ENCODE peak calls at places on chromosomes 12 and 14, in six cellular contexts. B is fibroblast of the aortic adventitia, J is A549, K is fibroblast of lung, H is fibroblast of villous mesenchyme, Y is ovary. M is an unnamed sample.

GRCh38 chr12:50078281-50078680 is 6.9 kb upstream of the SMARCD1 start:
- DNase-seq in B (no peak), J (no peak), K (no peak), H (no peak), Y (no peak), M (no peak)

GRCh38 chr12:96249196-96250118 is 55.3 kb downstream of the ELK3 start:
- DNase-seq in B (peak; percentile 47), J (no peak), K (peak; percentile 64), H (peak; percentile 83), Y (no peak), M (no peak)

GRCh38 chr12:104506691-104507401 is 50.1 kb downstream of the CHST11 start:
- DNase-seq in B (no peak), J (no peak), K (no peak), H (no peak), Y (no peak), M (no peak)

GRCh38 chr12:70920251-70920851 is at the start of gene PTPRR:
- DNase-seq in B (peak; percentile 1), J (no peak), K (no peak), H (no peak), Y (no peak), M (no peak)

GRCh38 chr14:95456281-95456680 is 60.2 kb downstream of the SYNE3 start:
- DNase-seq in B (no peak), J (no peak), K (no peak), H (no peak), Y (no peak), M (no peak)

GRCh38 chr14:54483848-54484247 is 4.9 kb downstream of the GMFB start:
- DNase-seq in B (no peak), J (no peak), K (no peak), H (no peak), Y (no peak), M (no peak)

GRCh38 chr14:105528859-105529505 is 2.6 kb downstream of the TMEM121 start:
- DNase-seq in B (no peak), J (no peak), K (no peak), H (no peak), Y (no peak), M (peak; percentile 55)

GRCh38 chr12:95646781-95647184 is 95.5 kb upstream of the USP44 start:
- DNase-seq in B (peak; percentile 88), J (no peak), K (peak; percentile 83), H (peak; percentile 63), Y (no peak), M (no peak)

GRCh38 chr12:64674367-64674922 is 64.2 kb downstream of the RASSF3 start:
- DNase-seq in B (no peak), J (no peak), K (no peak), H (no peak), Y (no peak), M (peak; percentile 41)

GRCh38 chr14:51020024-51020710 is 74.7 kb downstream of the TRIM9 start:
- DNase-seq in B (no peak), J (no peak), K (peak; percentile 81), H (no peak), Y (no peak), M (peak; percentile 17)

GRCh38 chr12:67415473-67415872 is 146.3 kb downstream of the CAND1 start:
- DNase-seq in B (peak; percentile 71), J (peak; percentile 34), K (peak; percentile 37), H (peak; percentile 56), Y (no peak), M (peak; percentile 28)

GRCh38 chr14:23294734-23295561 is 7.7 kb downstream of the PPP1R3E start:
- DNase-seq in B (peak; percentile 55), J (peak; percentile 55), K (peak; percentile 24), H (peak; percentile 62), Y (peak; percentile 49), M (peak; percentile 70)

GRCh38 chr14:69948311-69948710 is 69.1 kb downstream of the SMOC1 start:
- DNase-seq in B (no peak), J (no peak), K (no peak), H (no peak), Y (no peak), M (no peak)

GRCh38 chr14:32047791-32048190 is 29.3 kb upstream of the ARHGAP5 start:
- DNase-seq in B (no peak), J (no peak), K (peak; percentile 64), H (no peak), Y (no peak), M (no peak)

GRCh38 chr12:57224973-57225679 is 4.4 kb upstream of the SHMT2 start:
- DNase-seq in B (no peak), J (no peak), K (no peak), H (no peak), Y (peak; percentile 29), M (peak; percentile 65)

GRCh38 chr14:100725587-100726387 is 905 bp upstream of the DLK1 start:
- DNase-seq in B (no peak), J (no peak), K (no peak), H (no peak), Y (no peak), M (no peak)

GRCh38 chr12:61095131-61095530 is 1165.1 kb upstream of the USP15 start:
- DNase-seq in B (no peak), J (no peak), K (peak; percentile 30), H (no peak), Y (no peak), M (no peak)

GRCh38 chr12:117671734-117672133 is 297.1 kb downstream of the KSR2 start:
- DNase-seq in B (no peak), J (peak; percentile 73), K (peak; percentile 28), H (no peak), Y (no peak), M (peak; percentile 30)

DNA sequence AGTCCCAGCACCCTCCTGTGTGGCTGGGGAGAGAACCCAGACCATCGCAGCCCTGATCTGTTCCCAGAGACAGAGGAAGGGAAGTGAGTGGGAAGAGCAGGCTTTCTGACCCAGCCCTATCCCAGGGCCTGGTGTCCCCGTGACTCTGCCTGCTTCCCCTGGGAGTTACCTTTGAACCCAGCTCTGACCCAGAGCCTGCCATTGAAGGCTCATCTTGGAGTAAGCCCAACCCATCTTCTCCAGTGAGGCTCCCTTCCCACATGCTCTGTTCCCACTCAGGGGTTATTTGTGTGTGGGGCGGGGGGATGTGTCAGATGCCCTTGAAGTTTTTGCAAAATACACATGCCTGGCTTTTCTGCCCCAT is 6.0 kb downstream of the TMEM63C start:
- DNase-seq in B (no peak), J (no peak), K (no peak), H (no peak), Y (no peak), M (no peak)
- H3K4me3 ChIP-seq in B (no peak overlapping the region), J (no peak overlapping the region), K (no peak overlapping the region), H (no peak overlapping the region), Y (no peak overlapping the region), M (no peak overlapping the region)

GRCh38 chr12:22935090-22935489 is 310.1 kb downstream of the ETNK1 start:
- DNase-seq in B (no peak), J (no peak), K (no peak), H (no peak), Y (no peak), M (no peak)

GRCh38 chr12:22938323-22938722 is 313.4 kb downstream of the ETNK1 start:
- DNase-seq in B (no peak), J (no peak), K (no peak), H (no peak), Y (no peak), M (no peak)

GRCh38 chr12:22935501-22935900 is 310.5 kb downstream of the ETNK1 start:
- DNase-seq in B (no peak), J (peak; percentile 11), K (no peak), H (peak; percentile 20), Y (no peak), M (no peak)
- H3K4me3 ChIP-seq in B (no peak overlapping the region), J (peak overlapping the region; percentile 38), K (peak overlapping the region; percentile 6), H (no peak overlapping the region), Y (no peak overlapping the region), M (no peak overlapping the region)

DNA sequence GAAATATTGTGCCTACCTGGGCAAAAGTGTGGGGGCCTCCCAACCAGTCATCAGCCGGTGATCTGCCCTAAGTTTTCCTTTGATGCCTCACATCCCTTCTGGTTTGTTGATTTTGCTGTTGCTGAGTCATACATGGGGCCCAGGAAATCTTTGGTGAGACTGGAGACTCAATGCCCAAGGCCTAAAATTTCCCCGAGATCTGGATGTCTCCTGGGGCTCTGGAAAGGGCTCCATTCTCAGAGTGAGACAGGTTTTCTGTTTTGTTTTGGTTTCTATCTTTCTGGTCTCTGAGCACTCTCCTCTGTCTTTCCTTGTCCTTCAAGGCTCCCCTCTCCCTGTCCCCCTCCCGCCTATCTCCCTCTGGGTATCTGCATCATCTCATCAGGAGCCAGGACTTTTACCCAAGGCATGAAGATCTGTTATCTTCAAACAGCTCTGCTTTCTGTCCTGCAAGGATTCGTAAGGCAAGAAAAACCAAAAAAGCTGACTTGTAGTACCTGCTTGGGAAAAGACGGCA is 152.8 kb upstream of the MAX start:
- DNase-seq in B (peak; percentile 75), J (peak; percentile 79), K (peak; percentile 81), H (peak; percentile 65), Y (no peak), M (no peak)
- H3K4me3 ChIP-seq in B (no peak overlapping the region), J (no peak overlapping the region), K (no peak overlapping the region), H (no peak overlapping the region), Y (no peak overlapping the region), M (no peak overlapping the region)

GRCh38 chr12:116661341-116661740 is 76.5 kb downstream of the SPRING1 start:
- DNase-seq in B (no peak), J (no peak), K (no peak), H (no peak), Y (no peak), M (no peak)
- H3K4me3 ChIP-seq in B (no peak overlapping the region), J (no peak overlapping the region), K (no peak overlapping the region), H (no peak overlapping the region), Y (no peak overlapping the region), M (no peak overlapping the region)

GRCh38 chr12:48978741-48979601 is 849 bp downstream of the WNT1 start:
- DNase-seq in B (no peak), J (no peak), K (no peak), H (no peak), Y (no peak), M (no peak)

GRCh38 chr12:48978291-48978740 is at the start of gene WNT1:
- DNase-seq in B (no peak), J (no peak), K (no peak), H (no peak), Y (no peak), M (no peak)

GRCh38 chr12:48980389-48980952 is 2.3 kb downstream of the WNT1 start:
- DNase-seq in B (no peak), J (peak; percentile 51), K (no peak), H (no peak), Y (no peak), M (no peak)

GRCh38 chr12:48980953-48981756 is 3.0 kb downstream of the WNT1 start:
- DNase-seq in B (no peak), J (peak; percentile 57), K (no peak), H (no peak), Y (no peak), M (no peak)

DNA sequence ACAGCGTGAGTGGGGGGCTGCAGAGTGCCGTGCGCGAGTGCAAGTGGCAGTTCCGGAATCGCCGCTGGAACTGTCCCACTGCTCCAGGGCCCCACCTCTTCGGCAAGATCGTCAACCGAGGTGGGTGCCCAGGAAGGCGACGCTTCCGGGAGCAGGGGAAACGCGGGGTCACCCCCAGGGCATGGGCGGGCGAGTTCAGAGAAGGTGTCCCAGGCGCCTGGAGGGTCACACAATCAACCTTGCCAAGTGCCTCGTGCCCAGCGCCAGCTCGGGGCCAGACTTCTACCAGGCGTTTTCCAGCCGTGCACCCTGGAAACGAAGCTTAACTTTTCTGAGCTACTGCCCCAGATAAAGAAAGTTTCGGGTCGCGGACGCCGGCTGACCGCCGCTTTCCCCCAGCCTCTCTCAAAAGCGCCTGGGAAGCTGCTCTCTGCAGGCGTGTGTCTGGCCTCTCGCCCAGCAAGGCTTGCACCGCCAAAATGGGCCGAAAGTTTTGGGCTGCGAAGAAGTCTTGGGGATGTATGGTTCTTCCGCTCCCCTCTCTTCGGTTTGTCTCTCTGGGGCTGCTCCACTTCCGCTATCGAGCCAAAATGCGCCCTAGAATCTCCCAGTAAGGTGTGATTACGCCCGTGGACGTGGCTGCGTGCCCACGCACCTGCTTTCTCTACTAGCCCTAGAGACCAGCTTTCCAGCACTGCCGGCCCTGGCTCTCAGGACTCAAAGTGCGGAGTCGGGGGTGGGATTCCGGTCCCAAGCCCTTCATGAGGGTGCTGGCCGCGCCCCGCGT is 1.7 kb downstream of the WNT1 start:
- DNase-seq in B (no peak), J (no peak), K (no peak), H (no peak), Y (no peak), M (peak; percentile 44)
- H3K4me3 ChIP-seq in B (peak overlapping the region; percentile 28), J (no peak overlapping the region), K (no peak overlapping the region), H (peak overlapping the region; percentile 10), Y (no peak overlapping the region), M (peak overlapping the region; percentile 54)